ENCODE peak calls at places on chromosome 22, in four cellular contexts. S is K562; V is CD4-positive, alpha-beta memory T cell; B is Caco-2. W is an unnamed sample. For H3K27me3, the result is how much of the 10 kb centered on the place peaks cover.

GRCh38 chr22:44500623-44501022 is 2.6 kb upstream of the RTL6 start:
- DNase-seq in B (no peak), V (no peak), S (no peak), W (no peak)

GRCh38 chr22:36253523-36254490 is 874 bp downstream of the APOL1 start:
- DNase-seq in V (no peak), B (no peak), S (no peak), W (no peak)

GRCh38 chr22:47432683-47433082 is 670.2 kb downstream of the TBC1D22A start:
- DNase-seq in V (no peak), S (no peak), B (no peak), W (no peak)

GRCh38 chr22:22030493-22031182 is 48.1 kb upstream of the TOP3B start:
- DNase-seq in V (no peak), S (peak), B (peak), W (peak)

GRCh38 chr22:36333632-36334031 is 54.1 kb downstream of the MYH9 start:
- DNase-seq in V (no peak), B (peak), S (no peak), W (no peak)

GRCh38 chr22:30386960-30387848 is at the start of gene RNF215:
- DNase-seq in V (peak), S (peak), B (peak), W (peak)

GRCh38 chr22:42922374-42923177 is 65.5 kb upstream of the ARFGAP3 start:
- DNase-seq in S (no peak), V (no peak), B (no peak), W (no peak)

GRCh38 chr22:36360871-36361383 is 26.8 kb downstream of the MYH9 start:
- DNase-seq in V (no peak), S (no peak), B (peak), W (peak)

GRCh38 chr22:18101536-18101935 is 9.1 kb upstream of the TUBA8 start:
- DNase-seq in V (no peak), B (no peak), S (no peak), W (peak)

GRCh38 chr22:23204541-23205157 is 24.3 kb downstream of the BCR start:
- DNase-seq in S (peak), V (no peak), B (no peak), W (no peak)

GRCh38 chr22:24400726-24401596 is 26.4 kb upstream of the ADORA2A start:
- DNase-seq in B (no peak), S (no peak), V (no peak), W (no peak)

GRCh38 chr22:50532353-50532700 is 2.5 kb upstream of the TYMP start:
- DNase-seq in S (no peak), B (no peak), V (no peak), W (no peak)

GRCh38 chr22:36922097-36922608 is 8.7 kb downstream of the CSF2RB start:
- DNase-seq in V (no peak), S (no peak), B (peak), W (peak)

GRCh38 chr22:36009085-36009484 is 19.5 kb downstream of the RBFOX2 start:
- DNase-seq in S (no peak), B (no peak), V (no peak), W (no peak)

GRCh38 chr22:20720692-20721408 is 53.1 kb upstream of the SERPIND1 start:
- DNase-seq in V (no peak), B (no peak), S (no peak), W (no peak)

GRCh38 chr22:22546490-22546889 is 12.6 kb downstream of the PRAME start:
- DNase-seq in V (no peak), S (peak), B (no peak), W (no peak)

GRCh38 chr22:35552186-35552842 is 11.7 kb downstream of the RASD2 start:
- DNase-seq in B (peak), S (peak), V (peak), W (peak)

GRCh38 chr22:40674274-40674673 is 5.0 kb upstream of the MCHR1 start:
- DNase-seq in V (no peak), S (no peak), B (no peak), W (no peak)

GRCh38 chr22:24726848-24727217 is 47.7 kb downstream of the PIWIL3 start:
- DNase-seq in S (no peak), B (no peak), V (no peak), W (no peak)

GRCh38 chr22:40922484-40923303 is 28.5 kb upstream of the RBX1 start:
- DNase-seq in B (peak), S (peak), V (peak), W (no peak)

GRCh38 chr22:35334010-35334409 is 34.3 kb downstream of the TOM1 start:
- DNase-seq in S (no peak), V (no peak), B (no peak), W (no peak)

GRCh38 chr22:31742115-31742514 is 7.8 kb downstream of the PRR14L start:
- DNase-seq in V (no peak), S (no peak), B (no peak), W (no peak)

GRCh38 chr22:31540966-31541365 is 44.6 kb downstream of the SFI1 start:
- DNase-seq in S (no peak), B (no peak), V (no peak), W (no peak)

GRCh38 chr22:27112273-27112672 is 454.9 kb downstream of the MIAT start:
- DNase-seq in S (no peak), B (no peak), V (no peak), W (no peak)

GRCh38 chr22:21652010-21652546 is 10.0 kb downstream of the SDF2L1 start:
- DNase-seq in B (peak), V (peak), S (peak), W (peak)

GRCh38 chr22:47512617-47513016 is 750.2 kb downstream of the TBC1D22A start:
- DNase-seq in S (no peak), V (no peak), B (no peak), W (no peak)

GRCh38 chr22:24516301-24516737 is 21.2 kb downstream of the UPB1 start:
- DNase-seq in V (no peak), B (no peak), S (no peak), W (no peak)

GRCh38 chr22:39686776-39687525 is 116.4 kb downstream of the CACNA1I start:
- DNase-seq in V (no peak), S (no peak), B (no peak), W (no peak)

GRCh38 chr22:36741204-36741793 is 34.6 kb downstream of the IFT27 start:
- DNase-seq in S (peak), B (peak), V (no peak), W (peak)

GRCh38 chr22:44211946-44212930 is 31.5 kb downstream of the PARVG start:
- DNase-seq in V (no peak), B (no peak), S (no peak), W (peak)

GRCh38 chr22:41092847-41093371 is 517 bp downstream of the EP300 start:
- DNase-seq in S (no peak), V (no peak), B (peak), W (peak)

GRCh38 chr22:37059876-37060449 is 8.4 kb downstream of the KCTD17 start:
- DNase-seq in S (no peak), V (no peak), B (no peak), W (no peak)

GRCh38 chr22:26364066-26365015 is 64.7 kb upstream of the ASPHD2 start:
- DNase-seq in S (peak), V (peak), B (peak), W (peak)

GRCh38 chr22:23263651-23264555 is 83.6 kb downstream of the BCR start:
- DNase-seq in V (peak), S (peak), B (no peak), W (no peak)

GRCh38 chr22:21032843-21033688 is 705 bp upstream of the SLC7A4 start:
- DNase-seq in V (no peak), S (no peak), B (no peak), W (no peak)

DNA sequence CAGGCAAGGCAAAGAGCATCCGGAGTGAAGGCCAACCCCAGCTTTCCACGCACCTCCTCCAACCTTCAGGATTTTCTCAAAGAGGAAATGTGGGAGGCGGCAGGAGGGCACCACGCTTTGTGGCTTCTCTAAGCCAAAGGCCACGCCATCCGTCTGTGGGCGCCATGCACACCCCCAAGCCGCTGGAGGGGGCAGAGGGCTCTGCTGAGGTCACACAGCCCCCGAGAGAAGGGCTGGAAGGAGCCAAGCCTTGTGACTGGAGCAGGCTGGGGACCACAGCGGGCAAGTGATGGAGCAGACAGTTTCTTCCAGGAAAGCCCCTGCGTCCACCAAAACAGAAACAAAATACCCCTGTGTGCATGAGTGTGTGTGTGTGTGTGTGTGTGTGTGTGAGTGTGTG is 527.4 kb downstream of the BRD1 start:
- DNase-seq in B (no peak), S (no peak), V (no peak), W (peak)
- H3K27me3 ChIP-seq in B (under half), S (under half), V (under half), W (under half)

DNA sequence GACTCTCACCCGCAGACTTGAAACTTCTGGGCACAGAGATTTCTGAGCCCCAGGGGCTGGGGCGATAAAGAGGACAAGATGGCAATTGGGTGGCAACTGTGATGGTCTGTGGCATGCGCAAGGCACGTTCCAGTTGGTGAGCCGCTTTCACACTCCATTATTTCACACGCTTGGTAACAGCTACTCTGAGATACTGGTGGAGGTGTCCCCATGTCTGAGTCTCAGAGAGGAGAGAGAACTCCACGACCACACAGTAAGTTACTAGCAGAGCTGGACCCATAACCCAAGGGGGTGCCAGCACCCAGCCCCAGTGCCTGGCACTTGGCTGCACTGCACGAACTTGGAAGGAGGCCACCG is 6.0 kb upstream of the KCNJ4 start:
- DNase-seq in S (no peak), V (no peak), B (no peak), W (no peak)
- H3K27me3 ChIP-seq in S (under half), V (under half), B (under half), W (under half)

GRCh38 chr22:45971389-45972028 is 5.5 kb downstream of the WNT7B start:
- DNase-seq in S (no peak), V (no peak), B (no peak), W (peak)
- H3K27me3 ChIP-seq in S (under half), V (under half), B (under half), W (half or more)

GRCh38 chr22:19506212-19506611 is 18.0 kb downstream of the CLDN5 start:
- DNase-seq in V (no peak), S (no peak), B (no peak), W (no peak)
- H3K27me3 ChIP-seq in V (under half), S (under half), B (under half), W (under half)